ENCODE peak calls at places on chromosome 13, in five cellular contexts. D is breast epithelium, K is uterus, Q is GM12878, J is testis. B is an unnamed sample.

GRCh38 chr13:21048901-21049655 is 12.3 kb downstream of the LATS2 start:
- DNase-seq in D (no peak), K (no peak), Q (no peak), J (no peak), B (no peak)

GRCh38 chr13:76696370-76696769 is 189.8 kb downstream of the KCTD12 start:
- DNase-seq in D (no peak), K (no peak), Q (no peak), J (no peak), B (no peak)

GRCh38 chr13:78409172-78409571 is 194.2 kb downstream of the POU4F1 start:
- DNase-seq in D (no peak), K (no peak), Q (peak; percentile 24), J (no peak), B (no peak)

GRCh38 chr13:71625694-71626093 is 241.3 kb downstream of the DACH1 start:
- DNase-seq in D (no peak), K (no peak), Q (no peak), J (no peak), B (no peak)

GRCh38 chr13:19587635-19588300 is 26.4 kb upstream of the TPTE2 start:
- DNase-seq in D (no peak), K (no peak), Q (no peak), J (peak; percentile 62), B (no peak)

GRCh38 chr13:103157434-103158145 is 91.4 kb upstream of the SLC10A2 start:
- DNase-seq in D (no peak), K (no peak), Q (no peak), J (no peak), B (no peak)

GRCh38 chr13:45602183-45602582 is 13.4 kb downstream of the ERICH6B start:
- DNase-seq in D (no peak), K (no peak), Q (no peak), J (no peak), B (no peak)

GRCh38 chr13:114030666-114031610 is 57.1 kb upstream of the C13orf46 start:
- DNase-seq in D (no peak), K (no peak), Q (no peak), J (no peak), B (no peak)

GRCh38 chr13:23059173-23059572 is 121.6 kb upstream of the SGCG start:
- DNase-seq in D (no peak), K (no peak), Q (no peak), J (no peak), B (no peak)

GRCh38 chr13:31209172-31209818 is 9.5 kb downstream of the B3GLCT start:
- DNase-seq in D (no peak), K (peak; percentile 70), Q (no peak), J (peak; percentile 78), B (peak; percentile 69)

GRCh38 chr13:75175575-75175974 is 306.4 kb downstream of the TBC1D4 start:
- DNase-seq in D (no peak), K (no peak), Q (no peak), J (no peak), B (no peak)

GRCh38 chr13:91592050-91593014 is 193.9 kb downstream of the GPC5 start:
- DNase-seq in D (no peak), K (no peak), Q (no peak), J (no peak), B (no peak)

GRCh38 chr13:37097008-37097579 is 8.4 kb downstream of the CSNK1A1L start:
- DNase-seq in D (no peak), K (no peak), Q (no peak), J (no peak), B (no peak)

GRCh38 chr13:62682788-62683187 is 1267.1 kb upstream of the PCDH20 start:
- DNase-seq in D (no peak), K (no peak), Q (no peak), J (no peak), B (no peak)

GRCh38 chr13:62137629-62138405 is 722.2 kb upstream of the PCDH20 start:
- DNase-seq in D (no peak), K (no peak), Q (no peak), J (no peak), B (no peak)

GRCh38 chr13:49441846-49442245 is 2.0 kb downstream of the CAB39L start:
- DNase-seq in D (no peak), K (no peak), Q (no peak), J (no peak), B (no peak)

GRCh38 chr13:106530907-106531520 is 4.4 kb downstream of the EFNB2 start:
- DNase-seq in D (no peak), K (no peak), Q (no peak), J (no peak), B (no peak)

GRCh38 chr13:73922728-73923393 is 211.3 kb downstream of the KLF12 start:
- DNase-seq in D (no peak), K (no peak), Q (no peak), J (no peak), B (no peak)

GRCh38 chr13:98575009-98575866 is 1.7 kb downstream of the STK24 start:
- DNase-seq in D (no peak), K (no peak), Q (no peak), J (no peak), B (no peak)

GRCh38 chr13:98567140-98567539 is 9.8 kb downstream of the STK24 start:
- DNase-seq in D (no peak), K (no peak), Q (no peak), J (no peak), B (no peak)

GRCh38 chr13:98571955-98572662 is 4.8 kb downstream of the STK24 start:
- DNase-seq in D (no peak), K (no peak), Q (no peak), J (no peak), B (peak; percentile 53)

GRCh38 chr13:98575876-98576214 is 1.1 kb downstream of the STK24 start:
- DNase-seq in D (no peak), K (no peak), Q (no peak), J (no peak), B (no peak)

GRCh38 chr13:98570929-98571372 is 6.0 kb downstream of the STK24 start:
- DNase-seq in D (no peak), K (peak; percentile 35), Q (peak; percentile 92), J (peak; percentile 47), B (no peak)
- TF ChIP-seq POLR2A in D (no peak), K (no peak), Q (no peak), J (no peak), B (peak; percentile 9)

GRCh38 chr13:110798595-110798994 is 85.1 kb downstream of the ING1 start:
- DNase-seq in D (no peak), K (no peak), Q (no peak), J (no peak), B (no peak)

GRCh38 chr13:110801044-110801443 is 87.5 kb downstream of the ING1 start:
- DNase-seq in D (no peak), K (no peak), Q (no peak), J (no peak), B (no peak)

GRCh38 chr13:110794209-110794608 is 80.7 kb downstream of the ING1 start:
- DNase-seq in D (no peak), K (no peak), Q (no peak), J (no peak), B (no peak)

GRCh38 chr13:110797230-110797877 is 83.9 kb downstream of the ING1 start:
- DNase-seq in D (no peak), K (no peak), Q (no peak), J (no peak), B (no peak)

GRCh38 chr13:110799246-110800236 is 86.0 kb downstream of the ING1 start:
- DNase-seq in D (no peak), K (peak; percentile 76), Q (no peak), J (no peak), B (peak; percentile 57)
- H3K27me3 ChIP-seq in D (no peaks in the 10 kb centered on the region), K (no peaks in the 10 kb centered on the region), Q (peaks cover 10% of the 10 kb centered on the region), J (no peaks in the 10 kb centered on the region), B (peaks cover 42% of the 10 kb centered on the region)

GRCh38 chr13:67736646-67737420 is 506.7 kb upstream of the PCDH9 start:
- DNase-seq in D (no peak), K (no peak), Q (no peak), J (peak; percentile 28), B (no peak)
- TF ChIP-seq CTCF in D (no peak), K (no peak), Q (no peak), J (no peak), B (no peak)

GRCh38 chr13:110318920-110319319 is 11.8 kb downstream of the COL4A2 start:
- DNase-seq in D (no peak), K (no peak), Q (no peak), J (no peak), B (no peak)
- TF ChIP-seq POLR2A in D (no peak), K (no peak), Q (no peak), J (no peak), B (no peak)

B was measured in heart left ventricle.